ENCODE peak calls at places on chromosomes 3 and 15, in ten cellular contexts. P, C, N, Y, G, Q, H, S, E and I are unnamed samples.

GRCh38 chr3:155500429-155500828 is 206.9 kb upstream of the STRIT1 start:
- DNase-seq in P (no peak), C (no peak), N (no peak), Y (no peak), G (no peak), Q (no peak), H (no peak), S (no peak), E (no peak), I (no peak)

GRCh38 chr3:177357352-177358084 is 160.2 kb upstream of the TBL1XR1 start:
- DNase-seq in P (no peak), C (no peak), N (no peak), Y (no peak), G (peak; percentile 47), Q (no peak), H (peak; percentile 79), S (no peak), E (peak; percentile 38), I (peak; percentile 67)

GRCh38 chr15:92006186-92007028 is 152.9 kb downstream of the SLCO3A1 start:
- DNase-seq in P (no peak), C (no peak), N (no peak), Y (no peak), G (no peak), Q (no peak), H (no peak), S (no peak), E (no peak), I (no peak)

GRCh38 chr3:69182588-69183299 is 60.3 kb upstream of the LMOD3 start:
- DNase-seq in P (no peak), C (no peak), N (no peak), Y (no peak), G (no peak), Q (no peak), H (peak; percentile 55), S (no peak), E (no peak), I (no peak)

GRCh38 chr15:57732526-57733331 is 26.2 kb downstream of the POLR2M start:
- DNase-seq in P (no peak), C (no peak), N (peak; percentile 76), Y (no peak), G (peak; percentile 89), Q (no peak), H (peak; percentile 67), S (no peak), E (peak; percentile 51), I (no peak)

GRCh38 chr3:67461667-67462142 is 192.7 kb downstream of the SUCLG2 start:
- DNase-seq in P (no peak), C (no peak), N (no peak), Y (no peak), G (no peak), Q (no peak), H (peak; percentile 75), S (no peak), E (no peak), I (no peak)

GRCh38 chr3:106805625-106806024 is 571.6 kb upstream of the CCDC54 start:
- DNase-seq in P (no peak), C (no peak), N (no peak), Y (no peak), G (no peak), Q (no peak), H (no peak), S (no peak), E (no peak), I (no peak)

GRCh38 chr3:6605245-6605644 is 255.7 kb upstream of the GRM7 start:
- DNase-seq in P (no peak), C (no peak), N (no peak), Y (no peak), G (no peak), Q (no peak), H (no peak), S (no peak), E (no peak), I (no peak)

GRCh38 chr15:38560456-38560926 is 4.1 kb downstream of the RASGRP1 start:
- DNase-seq in P (no peak), C (no peak), N (no peak), Y (no peak), G (no peak), Q (no peak), H (no peak), S (no peak), E (no peak), I (no peak)

GRCh38 chr15:99506399-99506798 is 59.4 kb upstream of the MEF2A start:
- DNase-seq in P (no peak), C (no peak), N (no peak), Y (no peak), G (no peak), Q (no peak), H (no peak), S (no peak), E (no peak), I (no peak)

GRCh38 chr15:99509686-99510461 is 55.9 kb upstream of the MEF2A start:
- DNase-seq in P (no peak), C (no peak), N (no peak), Y (no peak), G (no peak), Q (no peak), H (no peak), S (no peak), E (no peak), I (no peak)

GRCh38 chr15:99508807-99509311 is 56.9 kb upstream of the MEF2A start:
- DNase-seq in P (no peak), C (no peak), N (no peak), Y (no peak), G (no peak), Q (no peak), H (no peak), S (no peak), E (no peak), I (no peak)

GRCh38 chr15:99507016-99507731 is 58.6 kb upstream of the MEF2A start:
- DNase-seq in P (peak; percentile 42), C (no peak), N (peak; percentile 56), Y (no peak), G (no peak), Q (peak; percentile 85), H (peak; percentile 94), S (no peak), E (peak; percentile 72), I (peak; percentile 53)

GRCh38 chr15:99507732-99508571 is 57.8 kb upstream of the MEF2A start:
- DNase-seq in P (no peak), C (no peak), N (no peak), Y (peak; percentile 36), G (no peak), Q (no peak), H (peak; percentile 86), S (no peak), E (peak; percentile 75), I (peak; percentile 75)
- H3K4me1 ChIP-seq in P (no peaks in the 10 kb centered on the region), C (peaks cover 58% of the 10 kb centered on the region), N (peaks cover 9% of the 10 kb centered on the region), Y (peaks cover 71% of the 10 kb centered on the region), G (no peaks in the 10 kb centered on the region), Q (peaks cover 4% of the 10 kb centered on the region), H (peaks cover 12% of the 10 kb centered on the region), S (no peaks in the 10 kb centered on the region), E (peaks cover 14% of the 10 kb centered on the region), I (no peaks in the 10 kb centered on the region)

GRCh38 chr3:47604145-47604544 is 25.5 kb upstream of the CSPG5 start:
- DNase-seq in P (no peak), C (no peak), N (no peak), Y (no peak), G (no peak), Q (no peak), H (no peak), S (no peak), E (no peak), I (no peak)

GRCh38 chr3:47603332-47603731 is 24.7 kb upstream of the CSPG5 start:
- DNase-seq in P (no peak), C (no peak), N (no peak), Y (no peak), G (no peak), Q (no peak), H (no peak), S (no peak), E (no peak), I (no peak)

GRCh38 chr3:47605646-47606045 is 27.0 kb upstream of the CSPG5 start:
- DNase-seq in P (no peak), C (no peak), N (no peak), Y (no peak), G (no peak), Q (no peak), H (no peak), S (no peak), E (no peak), I (no peak)

GRCh38 chr3:47607335-47607734 is 28.7 kb upstream of the CSPG5 start:
- DNase-seq in P (no peak), C (no peak), N (no peak), Y (no peak), G (no peak), Q (no peak), H (no peak), S (no peak), E (no peak), I (no peak)

DNA sequence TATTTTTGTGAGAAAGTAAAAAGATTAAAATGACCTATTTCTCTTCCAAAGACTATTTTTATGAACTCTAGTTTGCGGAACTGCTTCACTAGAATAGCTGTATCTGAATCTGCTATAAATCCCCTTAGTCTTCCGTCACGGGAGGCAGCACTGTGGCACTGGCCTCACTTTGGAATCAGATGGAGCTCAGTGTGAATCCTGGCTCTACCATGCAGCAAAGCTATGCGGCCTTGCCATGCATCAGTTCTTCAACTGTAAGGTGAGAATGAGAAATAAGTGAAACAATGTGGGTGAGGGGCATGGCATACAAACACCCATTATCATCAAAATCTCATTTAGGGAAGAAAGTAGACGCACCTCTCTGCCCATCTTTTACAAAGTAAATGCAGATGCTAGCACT is 27.5 kb upstream of the CSPG5 start:
- DNase-seq in P (no peak), C (no peak), N (no peak), Y (no peak), G (no peak), Q (no peak), H (no peak), S (no peak), E (no peak), I (no peak)
- H3K36me3 ChIP-seq in P (peaks cover 5% of the 10 kb centered on the region), C (peaks cover 37% of the 10 kb centered on the region), N (peaks cover 39% of the 10 kb centered on the region), Y (peaks cover 10% of the 10 kb centered on the region), G (peaks cover 47% of the 10 kb centered on the region), Q (peaks cover 44% of the 10 kb centered on the region), H (peaks cover 2% of the 10 kb centered on the region), S (peaks cover 19% of the 10 kb centered on the region), E (peaks cover 60% of the 10 kb centered on the region), I (no peaks in the 10 kb centered on the region)

GRCh38 chr3:95407709-95408463 is 1345.0 kb downstream of the NSUN3 start:
- DNase-seq in P (no peak), C (no peak), N (no peak), Y (no peak), G (peak; percentile 81), Q (no peak), H (no peak), S (peak; percentile 45), E (no peak), I (no peak)

DNA sequence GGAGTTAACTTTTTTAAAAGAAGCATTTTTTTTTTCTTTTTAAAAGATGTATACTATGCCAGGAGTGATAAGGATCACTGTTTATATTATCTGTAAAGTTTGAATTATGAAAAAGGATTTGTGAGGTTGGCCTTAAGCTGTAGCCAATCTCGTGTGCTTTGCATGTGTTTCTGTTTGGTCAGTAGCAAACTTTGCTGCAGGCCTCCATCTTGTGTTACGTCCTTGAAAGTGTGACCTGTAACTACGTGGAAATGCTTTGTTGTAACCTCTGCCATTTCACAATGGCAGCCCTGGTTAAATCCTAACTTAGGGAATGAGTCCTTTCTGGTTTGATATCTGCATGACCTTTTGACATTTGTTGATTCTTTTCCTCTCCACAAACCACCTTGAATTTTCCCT is 1345.6 kb downstream of the NSUN3 start:
- DNase-seq in P (no peak), C (no peak), N (no peak), Y (no peak), G (peak; percentile 32), Q (no peak), H (no peak), S (no peak), E (no peak), I (no peak)
- H3K4me1 ChIP-seq in P (no peaks in the 10 kb centered on the region), C (no peaks in the 10 kb centered on the region), N (peaks cover 8% of the 10 kb centered on the region), Y (no peaks in the 10 kb centered on the region), G (peaks cover 8% of the 10 kb centered on the region), Q (no peaks in the 10 kb centered on the region), H (no peaks in the 10 kb centered on the region), S (no peaks in the 10 kb centered on the region), E (no peaks in the 10 kb centered on the region), I (no peaks in the 10 kb centered on the region)

GRCh38 chr3:126433496-126434263 is 39.0 kb downstream of the CFAP100 start:
- DNase-seq in P (peak; percentile 45), C (peak; percentile 64), N (no peak), Y (no peak), G (no peak), Q (peak; percentile 41), H (no peak), S (no peak), E (no peak), I (no peak)
- H3K36me3 ChIP-seq in P (no peaks in the 10 kb centered on the region), C (peaks cover 38% of the 10 kb centered on the region), N (peaks cover 12% of the 10 kb centered on the region), Y (peaks cover 8% of the 10 kb centered on the region), G (no peaks in the 10 kb centered on the region), Q (peaks cover 23% of the 10 kb centered on the region), H (peaks cover 2% of the 10 kb centered on the region), S (no peaks in the 10 kb centered on the region), E (no peaks in the 10 kb centered on the region), I (no peaks in the 10 kb centered on the region)